ENCODE peak calls at places on chromosomes 12 and 14, in eight cellular contexts. R is OCI-LY7, C is HFF-Myc, A is fibroblast of lung, B is foreskin fibroblast, P is neural progenitor cell, Z is mucosa of descending colon, O is lower leg skin. V is an unnamed sample.

GRCh38 chr12:15855646-15856045 is 26.5 kb upstream of the STRAP start:
- DNase-seq in A (peak), B (no peak), O (no peak), Z (no peak), R (no peak), P (no peak), C (no peak), V (no peak)

GRCh38 chr12:103880299-103881142 is 39.5 kb upstream of the NT5DC3 start:
- DNase-seq in P (no peak), O (no peak), C (no peak), B (no peak), A (no peak), R (no peak), Z (no peak), V (no peak)

GRCh38 chr12:20830456-20830855 is 20.0 kb downstream of the SLCO1B3 start:
- DNase-seq in Z (no peak), O (no peak), R (no peak), B (no peak), A (no peak), P (no peak), C (no peak), V (no peak)

GRCh38 chr14:47744155-47744554 is 68.8 kb upstream of the MDGA2 start:
- DNase-seq in C (no peak), P (no peak), A (no peak), B (no peak), O (no peak), Z (no peak), R (no peak), V (no peak)

GRCh38 chr14:74616507-74616906 is 4.5 kb upstream of the LTBP2 start:
- DNase-seq in A (peak), R (no peak), C (no peak), O (no peak), Z (no peak), B (peak), P (no peak), V (no peak)

GRCh38 chr12:14279845-14280244 is 85.6 kb upstream of the ATF7IP start:
- DNase-seq in B (no peak), R (no peak), Z (no peak), O (no peak), A (no peak), P (no peak), C (no peak), V (no peak)

GRCh38 chr12:108683906-108684556 is 47.3 kb downstream of the CORO1C start:
- DNase-seq in A (no peak), R (no peak), P (no peak), O (no peak), Z (no peak), B (no peak), C (no peak), V (no peak)

GRCh38 chr12:386651-387050 is 2.5 kb downstream of the KDM5A start:
- DNase-seq in O (no peak), Z (no peak), R (no peak), A (peak), P (no peak), B (no peak), C (no peak), V (no peak)

GRCh38 chr12:32083489-32083888 is 23.2 kb upstream of the BICD1 start:
- DNase-seq in A (peak), P (no peak), O (no peak), C (no peak), Z (no peak), B (peak), R (no peak), V (no peak)

GRCh38 chr14:65470404-65470880 is 57.9 kb downstream of the FUT8 start:
- DNase-seq in C (no peak), A (no peak), Z (no peak), R (no peak), O (no peak), B (no peak), P (peak), V (no peak)

GRCh38 chr12:56682323-56682722 is 5.8 kb downstream of the PTGES3 start:
- DNase-seq in C (no peak), R (no peak), P (no peak), O (no peak), B (no peak), Z (no peak), A (no peak), V (no peak)

GRCh38 chr12:125076103-125076502 is 10.9 kb downstream of the AACS start:
- DNase-seq in Z (no peak), P (no peak), O (no peak), C (no peak), R (no peak), A (no peak), B (no peak), V (no peak)

GRCh38 chr14:35285991-35286564 is 6.1 kb upstream of the PSMA6 start:
- DNase-seq in P (no peak), R (peak), O (no peak), Z (no peak), C (no peak), A (no peak), B (no peak), V (no peak)

DNA sequence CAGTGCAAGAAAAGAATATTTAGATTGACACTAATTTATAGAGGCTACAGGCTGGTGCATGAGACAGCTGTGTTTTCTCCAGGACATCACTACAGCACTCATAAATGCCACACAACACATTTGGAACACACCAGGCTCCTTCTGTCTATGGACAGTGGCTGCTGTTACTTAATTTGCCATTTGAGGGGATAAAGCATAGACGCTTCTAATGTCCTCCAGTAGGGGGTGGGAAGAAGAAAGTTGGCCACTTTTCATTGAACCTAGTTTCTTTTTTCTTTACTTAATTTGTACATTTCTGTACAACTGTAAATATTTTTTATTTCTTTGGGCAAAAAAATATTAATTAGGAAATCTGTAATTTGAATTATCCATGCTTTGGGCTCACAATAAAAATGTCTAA is 12.4 kb upstream of the RTN1 start:
- DNase-seq in B (no peak), C (no peak), Z (no peak), R (peak), O (no peak), A (no peak), P (peak), V (no peak)
- TF ChIP-seq CTCF in B (peak), C (peak), Z (no peak), R (peak), O (no peak), A (peak), P (peak), V (no peak)

DNA sequence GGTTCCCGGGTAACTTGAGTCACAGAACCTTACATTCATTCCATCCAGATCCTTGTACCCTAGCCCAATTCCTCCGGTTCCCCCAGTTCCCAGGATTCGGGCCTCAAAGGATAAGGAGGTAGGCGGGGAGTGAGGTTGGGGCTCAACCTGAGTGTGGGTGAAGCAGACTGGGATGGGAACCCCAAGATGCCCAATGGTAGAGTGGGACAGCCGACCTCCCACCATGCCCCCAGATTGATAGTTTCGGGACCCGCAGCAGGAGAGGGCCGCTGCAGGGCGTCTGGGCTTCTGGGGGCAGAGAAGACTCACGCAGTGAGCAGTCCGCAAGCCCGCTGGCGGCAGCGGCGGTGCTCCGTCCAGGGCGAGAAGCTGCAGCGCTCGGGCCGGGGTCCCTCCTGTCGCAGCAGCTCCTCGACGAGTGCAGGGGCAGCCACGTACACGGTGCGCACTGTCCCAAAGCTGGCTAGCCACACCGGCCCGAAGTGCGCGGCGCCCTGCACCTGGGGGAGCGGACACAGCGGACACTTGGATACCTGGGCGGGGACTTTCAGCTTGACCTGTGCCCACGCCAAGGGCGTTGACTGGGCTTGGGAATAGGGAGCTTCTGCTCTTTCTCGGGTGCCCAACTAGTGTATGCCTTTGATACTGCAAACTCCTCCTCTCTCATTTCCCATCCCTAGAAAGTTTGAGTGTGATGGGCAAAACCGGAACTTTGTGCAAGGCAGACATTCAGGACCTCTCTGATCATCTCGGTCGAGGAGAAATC is 997 bp downstream of the CYP27B1 start:
- DNase-seq in Z (no peak), A (no peak), O (no peak), C (no peak), B (peak), R (no peak), P (no peak), V (no peak)
- H3K4me3 ChIP-seq in Z (peak), A (peak), O (no peak), C (peak), B (peak), R (no peak), P (peak), V (peak)

GRCh38 chr14:95477411-95478089 is 38.9 kb downstream of the SYNE3 start:
- DNase-seq in R (no peak), O (no peak), B (no peak), A (no peak), P (no peak), C (no peak), Z (no peak), V (no peak)
- TF ChIP-seq CTCF in R (no peak), O (no peak), B (no peak), A (no peak), P (no peak), C (no peak), Z (no peak), V (no peak)

GRCh38 chr12:118015944-118016343 is 559 bp upstream of the RFC5 start:
- DNase-seq in A (no peak), B (no peak), C (no peak), Z (no peak), O (no peak), R (no peak), P (no peak), V (no peak)
- H3K4me3 ChIP-seq in A (no peak), B (peak), C (peak), Z (no peak), O (no peak), R (peak), P (peak), V (peak)

GRCh38 chr14:103941462-103941861 is 867 bp downstream of the RD3L start:
- DNase-seq in O (no peak), B (no peak), A (no peak), R (no peak), Z (no peak), P (no peak), C (no peak), V (no peak)
- TF ChIP-seq CTCF in O (no peak), B (no peak), A (no peak), R (no peak), Z (no peak), P (no peak), C (no peak), V (no peak)

DNA sequence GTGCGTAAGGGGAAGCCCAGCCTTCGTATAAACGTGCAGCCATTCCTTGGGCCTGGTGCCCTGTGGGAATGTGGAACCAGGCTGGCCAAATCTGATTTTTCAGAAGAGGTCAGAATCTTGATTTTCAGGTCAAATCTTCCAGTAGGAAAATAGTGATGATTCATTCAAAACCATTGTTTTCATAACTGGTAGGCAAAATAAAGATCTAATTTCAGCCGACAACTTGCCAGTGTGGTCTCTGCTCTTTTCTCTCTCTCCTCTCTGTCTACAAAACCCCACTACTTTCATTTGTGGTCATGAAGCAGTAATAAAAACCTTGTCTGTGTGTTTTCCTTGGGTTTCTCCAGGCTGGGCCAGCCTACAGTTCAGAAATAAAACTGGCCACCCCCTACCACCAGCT is 135.1 kb downstream of the RBM19 start:
- DNase-seq in O (no peak), A (peak), B (peak), P (no peak), R (no peak), Z (no peak), C (no peak), V (no peak)
- H3K4me3 ChIP-seq in O (no peak), A (no peak), B (no peak), P (no peak), R (no peak), Z (no peak), C (no peak), V (no peak)

DNA sequence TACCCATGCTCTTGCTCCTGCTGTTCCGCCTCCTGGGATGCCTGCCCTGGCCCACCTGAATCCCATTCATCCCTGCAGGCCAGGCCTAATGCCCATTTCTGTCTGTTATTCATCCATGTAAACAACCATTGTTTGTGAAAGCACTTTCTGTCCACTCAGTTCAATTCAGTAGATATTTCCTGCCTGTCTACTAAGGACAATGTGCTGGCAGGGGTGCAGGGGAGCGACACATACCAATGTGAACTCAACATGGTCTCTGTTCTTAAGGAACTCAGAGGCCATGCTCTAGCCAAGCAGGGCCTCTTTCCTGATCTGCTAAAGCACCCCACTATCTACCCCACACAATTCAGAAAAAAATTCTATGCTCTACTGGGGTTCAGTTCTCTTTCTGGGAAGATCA is 88.5 kb upstream of the ZFP36L1 start:
- DNase-seq in O (no peak), C (no peak), Z (no peak), P (no peak), R (no peak), B (no peak), A (no peak), V (no peak)
- TF ChIP-seq CTCF in O (no peak), C (no peak), Z (no peak), P (no peak), R (no peak), B (no peak), A (no peak), V (no peak)

DNA sequence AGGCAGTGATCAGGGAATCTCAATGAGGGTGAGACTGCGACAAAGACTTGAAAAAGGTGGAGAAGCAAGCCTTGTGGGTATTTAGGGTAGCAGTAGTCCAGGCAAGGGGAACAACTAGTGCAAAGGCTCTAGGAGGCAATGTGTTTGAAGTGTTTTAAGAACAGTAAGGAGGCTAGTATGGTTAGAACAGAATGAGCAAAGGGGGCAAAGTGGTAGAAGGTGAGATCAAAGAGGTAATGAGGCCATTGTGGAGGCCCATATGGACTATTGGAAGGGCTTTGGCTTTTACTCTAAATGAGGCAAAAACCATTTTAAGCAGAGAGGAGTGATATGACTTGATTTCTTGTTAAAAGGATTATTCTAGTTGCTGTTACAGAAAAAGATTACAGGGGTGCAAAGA is 16.8 kb downstream of the HIF1A start:
- DNase-seq in O (no peak), Z (no peak), A (no peak), P (no peak), R (no peak), B (no peak), C (no peak), V (no peak)
- H3K4me3 ChIP-seq in O (no peak), Z (no peak), A (no peak), P (no peak), R (no peak), B (no peak), C (no peak), V (no peak)

DNA sequence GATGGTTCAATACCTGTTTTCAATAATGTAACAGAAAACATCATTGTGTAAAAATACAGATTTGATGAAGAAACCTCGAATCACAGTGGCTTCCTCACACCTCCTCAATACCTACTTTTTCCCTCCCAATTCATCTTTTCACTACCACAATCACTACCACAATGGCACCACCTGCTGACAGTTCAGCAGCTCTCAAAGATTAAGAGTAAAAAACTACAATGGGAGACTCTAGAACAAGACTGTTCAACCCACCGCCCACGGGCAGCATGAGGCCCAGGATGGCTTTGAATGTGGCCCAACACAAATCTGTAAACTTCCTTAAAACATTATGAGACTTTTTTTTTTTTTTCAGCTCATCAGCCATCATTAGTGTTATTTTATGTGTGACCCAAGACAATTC is 15.2 kb downstream of the MED6 start:
- DNase-seq in R (no peak), Z (no peak), P (peak), C (no peak), O (no peak), B (no peak), A (no peak), V (no peak)
- TF ChIP-seq CTCF in R (peak), Z (no peak), P (no peak), C (no peak), O (no peak), B (no peak), A (peak), V (no peak)

DNA sequence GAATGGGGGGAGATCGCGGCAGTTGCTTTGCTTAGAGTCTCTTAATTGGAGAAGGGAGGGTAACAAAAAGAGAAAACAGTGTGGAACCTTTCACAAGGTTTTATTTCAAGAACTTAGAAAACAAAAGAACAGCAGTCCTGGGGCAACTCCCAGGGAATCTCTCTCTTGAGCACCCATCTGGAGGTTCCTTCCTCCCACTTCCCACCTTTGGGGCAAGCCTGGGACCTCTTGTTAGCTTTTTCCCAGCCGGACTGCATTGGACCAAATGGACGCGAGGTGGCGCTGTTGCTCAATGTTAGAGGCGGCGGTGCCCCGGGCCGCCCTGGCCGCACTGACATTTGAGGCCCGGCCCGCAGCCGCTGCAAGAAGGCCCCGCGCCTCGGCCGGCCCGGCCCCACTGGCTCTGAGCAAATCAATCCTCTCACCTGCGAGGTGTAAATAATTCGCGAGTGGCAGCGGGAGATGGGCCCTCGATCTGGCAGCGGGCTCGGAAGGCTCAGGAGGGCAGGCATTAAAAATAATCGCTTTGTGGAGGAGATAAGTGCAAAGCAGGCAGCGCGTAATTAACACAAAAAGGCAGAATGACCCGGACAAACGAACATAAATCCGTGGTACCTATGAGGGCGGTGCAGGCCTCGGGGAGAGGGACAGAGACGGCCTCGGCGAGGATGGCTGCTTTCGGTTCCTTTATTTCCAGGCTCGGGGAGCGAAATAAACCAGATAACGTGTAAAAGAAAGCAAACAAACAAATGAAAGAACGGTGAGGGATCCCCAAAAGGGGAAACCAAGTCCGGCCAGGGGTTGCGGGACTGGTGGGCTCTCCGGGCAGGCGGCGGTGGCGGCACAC is 2.7 kb upstream of the HOXC8 start:
- DNase-seq in R (peak), A (peak), O (peak), B (peak), Z (peak), P (peak), C (peak), V (peak)
- H3K4me3 ChIP-seq in R (peak), A (no peak), O (no peak), B (no peak), Z (no peak), P (no peak), C (no peak), V (peak)